ENCODE peak calls at places on chromosomes 6 and 20, in seven cellular contexts. One of them, this sample, is unnamed.

GRCh38 chr6:16978686-16979085 is 123.2 kb upstream of the STMND1 start:
- DNase-seq in WTC11: no peak
- DNase-seq in Right ventricle myocardium superior: no peak
- DNase-seq in right cardiac atrium: no peak
- DNase-seq in kidney tubule cell: no peak
- DNase-seq in psoas muscle: no peak
- DNase-seq in NCI-H345: no peak
- DNase-seq in this sample: no peak

GRCh38 chr6:85405175-85405852 is 44.6 kb upstream of the NT5E start:
- DNase-seq in WTC11: no peak
- DNase-seq in Right ventricle myocardium superior: no peak
- DNase-seq in right cardiac atrium: no peak
- DNase-seq in kidney tubule cell: peak
- DNase-seq in psoas muscle: no peak
- DNase-seq in NCI-H345: no peak
- DNase-seq in this sample: no peak

GRCh38 chr6:134381926-134382325 is 64.0 kb upstream of the SGK1 start:
- DNase-seq in WTC11: no peak
- DNase-seq in Right ventricle myocardium superior: no peak
- DNase-seq in right cardiac atrium: no peak
- DNase-seq in kidney tubule cell: no peak
- DNase-seq in psoas muscle: no peak
- DNase-seq in NCI-H345: peak
- DNase-seq in this sample: no peak

GRCh38 chr6:151624071-151624470 is 130.3 kb downstream of the CCDC170 start:
- DNase-seq in WTC11: no peak
- DNase-seq in Right ventricle myocardium superior: no peak
- DNase-seq in right cardiac atrium: no peak
- DNase-seq in kidney tubule cell: no peak
- DNase-seq in psoas muscle: no peak
- DNase-seq in NCI-H345: no peak
- DNase-seq in this sample: no peak

GRCh38 chr20:2364014-2364413 is 16.7 kb upstream of the TGM6 start:
- DNase-seq in WTC11: no peak
- DNase-seq in Right ventricle myocardium superior: no peak
- DNase-seq in right cardiac atrium: no peak
- DNase-seq in kidney tubule cell: no peak
- DNase-seq in psoas muscle: no peak
- DNase-seq in NCI-H345: no peak
- DNase-seq in this sample: peak

GRCh38 chr20:48282591-48283228 is 497.4 kb upstream of the SULF2 start:
- DNase-seq in WTC11: no peak
- DNase-seq in Right ventricle myocardium superior: no peak
- DNase-seq in right cardiac atrium: no peak
- DNase-seq in kidney tubule cell: no peak
- DNase-seq in psoas muscle: no peak
- DNase-seq in NCI-H345: no peak
- DNase-seq in this sample: no peak

GRCh38 chr6:5302220-5302946 is 41.1 kb downstream of the FARS2 start:
- DNase-seq in WTC11: no peak
- DNase-seq in Right ventricle myocardium superior: no peak
- DNase-seq in right cardiac atrium: no peak
- DNase-seq in kidney tubule cell: peak
- DNase-seq in psoas muscle: no peak
- DNase-seq in NCI-H345: no peak
- DNase-seq in this sample: no peak

GRCh38 chr20:36644032-36644712 is 1.8 kb downstream of the SLA2 start:
- DNase-seq in WTC11: no peak
- DNase-seq in Right ventricle myocardium superior: no peak
- DNase-seq in right cardiac atrium: no peak
- DNase-seq in kidney tubule cell: no peak
- DNase-seq in psoas muscle: no peak
- DNase-seq in NCI-H345: peak
- DNase-seq in this sample: no peak

GRCh38 chr6:31125162-31125561 is 4.9 kb upstream of the CDSN start:
- DNase-seq in WTC11: no peak
- DNase-seq in Right ventricle myocardium superior: no peak
- DNase-seq in right cardiac atrium: peak
- DNase-seq in kidney tubule cell: peak
- DNase-seq in psoas muscle: peak
- DNase-seq in NCI-H345: no peak
- DNase-seq in this sample: peak

GRCh38 chr6:33419580-33420492 is at the start of gene SYNGAP1:
- DNase-seq in WTC11: peak
- DNase-seq in Right ventricle myocardium superior: peak
- DNase-seq in right cardiac atrium: peak
- DNase-seq in kidney tubule cell: no peak
- DNase-seq in psoas muscle: peak
- DNase-seq in NCI-H345: no peak
- DNase-seq in this sample: no peak

GRCh38 chr20:1418335-1418734 is 25.5 kb upstream of the FKBP1A start:
- DNase-seq in WTC11: no peak
- DNase-seq in Right ventricle myocardium superior: no peak
- DNase-seq in right cardiac atrium: no peak
- DNase-seq in kidney tubule cell: peak
- DNase-seq in psoas muscle: no peak
- DNase-seq in NCI-H345: no peak
- DNase-seq in this sample: peak

GRCh38 chr20:36145877-36146707 is 8.4 kb upstream of the EPB41L1 start:
- DNase-seq in WTC11: no peak
- DNase-seq in Right ventricle myocardium superior: peak
- DNase-seq in right cardiac atrium: peak
- DNase-seq in kidney tubule cell: peak
- DNase-seq in psoas muscle: peak
- DNase-seq in NCI-H345: no peak
- DNase-seq in this sample: no peak

GRCh38 chr20:22652685-22653568 is 68.6 kb upstream of the FOXA2 start:
- DNase-seq in WTC11: peak
- DNase-seq in Right ventricle myocardium superior: no peak
- DNase-seq in right cardiac atrium: no peak
- DNase-seq in kidney tubule cell: peak
- DNase-seq in psoas muscle: no peak
- DNase-seq in NCI-H345: no peak
- DNase-seq in this sample: no peak

GRCh38 chr6:137415127-137415833 is 78.9 kb downstream of the OLIG3 start:
- DNase-seq in WTC11: peak
- DNase-seq in Right ventricle myocardium superior: peak
- DNase-seq in right cardiac atrium: peak
- DNase-seq in kidney tubule cell: peak
- DNase-seq in psoas muscle: peak
- DNase-seq in NCI-H345: no peak
- DNase-seq in this sample: peak

GRCh38 chr20:53594068-53595017 is 704 bp upstream of the ZNF217 start:
- DNase-seq in WTC11: peak
- DNase-seq in Right ventricle myocardium superior: peak
- DNase-seq in right cardiac atrium: peak
- DNase-seq in kidney tubule cell: peak
- DNase-seq in psoas muscle: peak
- DNase-seq in NCI-H345: peak
- DNase-seq in this sample: peak

GRCh38 chr20:36491901-36492617 is 49.3 kb upstream of the MYL9 start:
- DNase-seq in WTC11: no peak
- DNase-seq in Right ventricle myocardium superior: no peak
- DNase-seq in right cardiac atrium: peak
- DNase-seq in kidney tubule cell: peak
- DNase-seq in psoas muscle: no peak
- DNase-seq in NCI-H345: no peak
- DNase-seq in this sample: peak

GRCh38 chr20:10812738-10813327 is 139.0 kb upstream of the JAG1 start:
- DNase-seq in WTC11: no peak
- DNase-seq in Right ventricle myocardium superior: no peak
- DNase-seq in right cardiac atrium: no peak
- DNase-seq in kidney tubule cell: no peak
- DNase-seq in psoas muscle: no peak
- DNase-seq in NCI-H345: no peak
- DNase-seq in this sample: no peak

GRCh38 chr6:13550656-13551055 is 23.7 kb upstream of the SIRT5 start:
- DNase-seq in WTC11: no peak
- DNase-seq in Right ventricle myocardium superior: no peak
- DNase-seq in right cardiac atrium: no peak
- DNase-seq in kidney tubule cell: no peak
- DNase-seq in psoas muscle: no peak
- DNase-seq in NCI-H345: no peak
- DNase-seq in this sample: no peak

GRCh38 chr6:129593233-129593564 is 116.8 kb downstream of the ARHGAP18 start:
- DNase-seq in WTC11: no peak
- DNase-seq in Right ventricle myocardium superior: no peak
- DNase-seq in right cardiac atrium: no peak
- DNase-seq in kidney tubule cell: peak
- DNase-seq in psoas muscle: no peak
- DNase-seq in NCI-H345: no peak
- DNase-seq in this sample: no peak

GRCh38 chr6:45822864-45823263 is 192.8 kb downstream of the CLIC5 start:
- DNase-seq in WTC11: no peak
- DNase-seq in Right ventricle myocardium superior: no peak
- DNase-seq in right cardiac atrium: no peak
- DNase-seq in kidney tubule cell: no peak
- DNase-seq in psoas muscle: no peak
- DNase-seq in NCI-H345: no peak
- DNase-seq in this sample: no peak

GRCh38 chr6:157455731-157456523 is 74.9 kb downstream of the ZDHHC14 start:
- DNase-seq in WTC11: no peak
- DNase-seq in Right ventricle myocardium superior: no peak
- DNase-seq in right cardiac atrium: no peak
- DNase-seq in kidney tubule cell: no peak
- DNase-seq in psoas muscle: no peak
- DNase-seq in NCI-H345: no peak
- DNase-seq in this sample: no peak

GRCh38 chr6:38233161-38233791 is 406.5 kb downstream of the BTBD9 start:
- DNase-seq in WTC11: no peak
- DNase-seq in Right ventricle myocardium superior: no peak
- DNase-seq in right cardiac atrium: no peak
- DNase-seq in kidney tubule cell: peak
- DNase-seq in psoas muscle: no peak
- DNase-seq in NCI-H345: no peak
- DNase-seq in this sample: peak

GRCh38 chr6:167420177-167420576 is 95.3 kb downstream of the TTLL2 start:
- DNase-seq in WTC11: no peak
- DNase-seq in Right ventricle myocardium superior: no peak
- DNase-seq in right cardiac atrium: no peak
- DNase-seq in kidney tubule cell: no peak
- DNase-seq in psoas muscle: no peak
- DNase-seq in NCI-H345: no peak
- DNase-seq in this sample: no peak

GRCh38 chr6:156866181-156866862 is 89.1 kb downstream of the ARID1B start:
- DNase-seq in WTC11: no peak
- DNase-seq in Right ventricle myocardium superior: no peak
- DNase-seq in right cardiac atrium: no peak
- DNase-seq in kidney tubule cell: peak
- DNase-seq in psoas muscle: no peak
- DNase-seq in NCI-H345: no peak
- DNase-seq in this sample: peak

GRCh38 chr6:111691345-111692225 is 85.9 kb upstream of the TRAF3IP2 start:
- DNase-seq in WTC11: no peak
- DNase-seq in Right ventricle myocardium superior: no peak
- DNase-seq in right cardiac atrium: peak
- DNase-seq in kidney tubule cell: no peak
- DNase-seq in psoas muscle: no peak
- DNase-seq in NCI-H345: no peak
- DNase-seq in this sample: no peak

GRCh38 chr6:135496805-135497411 is 632 bp downstream of the AHI1 start:
- DNase-seq in WTC11: no peak
- DNase-seq in Right ventricle myocardium superior: no peak
- DNase-seq in right cardiac atrium: no peak
- DNase-seq in kidney tubule cell: no peak
- DNase-seq in psoas muscle: no peak
- DNase-seq in NCI-H345: no peak
- DNase-seq in this sample: peak

GRCh38 chr6:85923013-85923430 is 280.3 kb upstream of the SYNCRIP start:
- DNase-seq in WTC11: peak
- DNase-seq in Right ventricle myocardium superior: no peak
- DNase-seq in right cardiac atrium: no peak
- DNase-seq in kidney tubule cell: peak
- DNase-seq in psoas muscle: no peak
- DNase-seq in NCI-H345: peak
- DNase-seq in this sample: peak

GRCh38 chr6:2305951-2306350 is 60.5 kb upstream of the GMDS start:
- DNase-seq in WTC11: no peak
- DNase-seq in Right ventricle myocardium superior: no peak
- DNase-seq in right cardiac atrium: no peak
- DNase-seq in kidney tubule cell: no peak
- DNase-seq in psoas muscle: no peak
- DNase-seq in NCI-H345: no peak
- DNase-seq in this sample: no peak

GRCh38 chr6:71602385-71602949 is 283.9 kb upstream of the RIMS1 start:
- DNase-seq in WTC11: no peak
- DNase-seq in Right ventricle myocardium superior: no peak
- DNase-seq in right cardiac atrium: no peak
- DNase-seq in kidney tubule cell: peak
- DNase-seq in psoas muscle: no peak
- DNase-seq in NCI-H345: no peak
- DNase-seq in this sample: peak

GRCh38 chr20:33423141-33423834 is 20.3 kb downstream of the SNTA1 start:
- DNase-seq in WTC11: no peak
- DNase-seq in Right ventricle myocardium superior: peak
- DNase-seq in right cardiac atrium: peak
- DNase-seq in kidney tubule cell: peak
- DNase-seq in psoas muscle: peak
- DNase-seq in NCI-H345: no peak
- DNase-seq in this sample: no peak

GRCh38 chr20:58694241-58695083 is 1.9 kb downstream of the NPEPL1 start:
- DNase-seq in WTC11: no peak
- DNase-seq in Right ventricle myocardium superior: peak
- DNase-seq in right cardiac atrium: peak
- DNase-seq in kidney tubule cell: no peak
- DNase-seq in psoas muscle: no peak
- DNase-seq in NCI-H345: no peak
- DNase-seq in this sample: no peak

GRCh38 chr20:8880085-8880853 is 188.6 kb upstream of the PLCB4 start:
- DNase-seq in WTC11: no peak
- DNase-seq in Right ventricle myocardium superior: no peak
- DNase-seq in right cardiac atrium: no peak
- DNase-seq in kidney tubule cell: no peak
- DNase-seq in psoas muscle: no peak
- DNase-seq in NCI-H345: no peak
- DNase-seq in this sample: no peak

GRCh38 chr20:8656335-8656734 is 412.6 kb upstream of the PLCB4 start:
- DNase-seq in WTC11: no peak
- DNase-seq in Right ventricle myocardium superior: no peak
- DNase-seq in right cardiac atrium: no peak
- DNase-seq in kidney tubule cell: peak
- DNase-seq in psoas muscle: no peak
- DNase-seq in NCI-H345: no peak
- DNase-seq in this sample: peak

GRCh38 chr6:10190042-10190441 is 224.8 kb downstream of the TFAP2A start:
- DNase-seq in WTC11: no peak
- DNase-seq in Right ventricle myocardium superior: no peak
- DNase-seq in right cardiac atrium: no peak
- DNase-seq in kidney tubule cell: peak
- DNase-seq in psoas muscle: no peak
- DNase-seq in NCI-H345: peak
- DNase-seq in this sample: peak

GRCh38 chr6:24766685-24767462 is 7.9 kb upstream of the GMNN start:
- DNase-seq in WTC11: no peak
- DNase-seq in Right ventricle myocardium superior: no peak
- DNase-seq in right cardiac atrium: no peak
- DNase-seq in kidney tubule cell: peak
- DNase-seq in psoas muscle: no peak
- DNase-seq in NCI-H345: peak
- DNase-seq in this sample: peak